ENCODE peak calls at places on chromosomes 12 and 14, in ten cellular contexts. H is uterus; T is body of pancreas; K is breast epithelium; W is A549; S is ovary; O is neuronal stem cell; F is heart left ventricle; G is esophagus muscularis mucosa; A is effector memory CD4-positive, alpha-beta T cell. Z is an unnamed sample. For H3K4me1, the result is how much of the 10 kb centered on the place peaks cover.

GRCh38 chr12:104506691-104507401 is 50.1 kb downstream of the CHST11 start:
- DNase-seq in H (no peak), T (no peak), K (no peak), W (no peak), S (no peak), O (no peak), F (peak), G (no peak), A (no peak), Z (no peak)

GRCh38 chr12:96237035-96237434 is 42.9 kb downstream of the ELK3 start:
- DNase-seq in H (no peak), T (no peak), K (no peak), W (no peak), S (no peak), O (no peak), F (no peak), G (no peak), A (no peak), Z (no peak)

GRCh38 chr12:59929091-59929490 is 333.3 kb downstream of the SLC16A7 start:
- DNase-seq in H (no peak), T (no peak), K (no peak), W (no peak), S (no peak), O (no peak), F (no peak), G (no peak), A (no peak), Z (no peak)

GRCh38 chr14:104865069-104865630 is at the start of gene CEP170B:
- DNase-seq in H (no peak), T (peak), K (no peak), W (peak), S (peak), O (no peak), F (no peak), G (no peak), A (peak), Z (peak)

GRCh38 chr12:64890873-64891468 is 66.5 kb downstream of the TBC1D30 start:
- DNase-seq in H (no peak), T (no peak), K (no peak), W (peak), S (no peak), O (peak), F (no peak), G (no peak), A (no peak), Z (no peak)

GRCh38 chr12:124586756-124587155 is 19.3 kb upstream of the NCOR2 start:
- DNase-seq in H (no peak), T (no peak), K (no peak), W (no peak), S (no peak), O (no peak), F (no peak), G (no peak), A (no peak), Z (no peak)

GRCh38 chr12:80222261-80222660 is 122.9 kb downstream of the OTOGL start:
- DNase-seq in H (no peak), T (no peak), K (no peak), W (no peak), S (no peak), O (no peak), F (no peak), G (no peak), A (no peak), Z (no peak)

GRCh38 chr14:61132336-61132735 is 148.8 kb downstream of the TMEM30B start:
- DNase-seq in H (no peak), T (no peak), K (no peak), W (no peak), S (no peak), O (no peak), F (no peak), G (no peak), A (no peak), Z (no peak)

GRCh38 chr14:77377502-77377844 is 294 bp downstream of the SAMD15 start:
- DNase-seq in H (no peak), T (no peak), K (no peak), W (no peak), S (no peak), O (no peak), F (no peak), G (no peak), A (peak), Z (no peak)
- H3K27ac ChIP-seq in H (no peak), T (peak), K (peak), W (peak), S (peak), O (no peak), F (peak), G (peak), A (peak), Z (peak)

GRCh38 chr14:95018845-95019244 is 138.5 kb downstream of the DICER1 start:
- DNase-seq in H (no peak), T (no peak), K (no peak), W (no peak), S (no peak), O (no peak), F (no peak), G (peak), A (no peak), Z (no peak)
- H3K4me3 ChIP-seq in H (no peak), T (no peak), K (no peak), W (no peak), S (no peak), O (no peak), F (no peak), G (no peak), A (no peak), Z (no peak)

GRCh38 chr12:108721824-108722223 is 9.5 kb downstream of the CORO1C start:
- DNase-seq in H (no peak), T (no peak), K (no peak), W (no peak), S (no peak), O (no peak), F (no peak), G (no peak), A (no peak), Z (no peak)

GRCh38 chr12:108722463-108722862 is 8.9 kb downstream of the CORO1C start:
- DNase-seq in H (no peak), T (no peak), K (no peak), W (no peak), S (no peak), O (no peak), F (no peak), G (no peak), A (no peak), Z (no peak)

GRCh38 chr12:108724054-108724889 is 7.0 kb downstream of the CORO1C start:
- DNase-seq in H (no peak), T (no peak), K (no peak), W (no peak), S (no peak), O (no peak), F (no peak), G (no peak), A (no peak), Z (no peak)

GRCh38 chr12:108724890-108725151 is 6.5 kb downstream of the CORO1C start:
- DNase-seq in H (no peak), T (no peak), K (no peak), W (no peak), S (no peak), O (no peak), F (no peak), G (no peak), A (no peak), Z (no peak)

DNA sequence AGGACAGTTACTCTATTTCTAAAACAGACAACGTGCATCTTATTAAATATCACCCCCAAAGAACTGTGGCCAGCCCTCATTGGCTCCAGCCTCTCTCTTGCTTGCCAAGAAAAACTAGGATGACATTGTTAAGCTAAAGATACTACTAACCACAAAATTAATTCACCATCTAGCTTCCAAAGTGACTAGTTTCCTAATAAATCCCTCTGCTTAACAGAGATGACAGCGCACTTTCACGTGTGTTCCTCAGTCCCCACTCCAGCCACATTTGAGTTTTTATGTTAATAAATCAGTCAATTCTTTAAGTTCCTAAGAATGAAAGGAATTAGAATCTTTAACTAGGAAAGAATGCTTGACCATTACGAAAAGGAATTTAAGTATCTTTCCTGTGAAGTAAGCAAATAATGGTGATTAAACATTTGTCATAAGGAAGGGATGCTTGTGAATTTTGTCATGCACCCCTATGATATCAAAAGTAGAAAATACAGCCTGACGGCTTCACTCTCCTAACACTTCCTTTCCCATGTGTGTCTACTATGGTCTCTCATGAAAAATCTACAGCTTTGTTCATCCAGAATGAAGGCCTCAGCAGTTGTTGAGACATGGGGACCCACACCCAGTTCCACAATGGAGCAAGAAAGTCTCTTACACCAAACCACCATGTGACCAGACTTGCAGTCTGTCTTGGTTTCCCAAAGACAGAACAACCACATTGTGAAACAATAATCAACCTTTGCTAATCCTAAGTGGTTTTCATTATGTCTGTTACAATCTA is 8.1 kb downstream of the CORO1C start:
- DNase-seq in H (no peak), T (no peak), K (no peak), W (peak), S (no peak), O (no peak), F (no peak), G (no peak), A (no peak), Z (no peak)
- H3K4me1 ChIP-seq in H (under half), T (under half), K (under half), W (half or more), S (under half), O (under half), F (half or more), G (half or more), A (under half), Z (under half)

GRCh38 chr14:31243860-31244259 is 36.3 kb upstream of the HECTD1 start:
- DNase-seq in H (no peak), T (no peak), K (no peak), W (no peak), S (no peak), O (no peak), F (no peak), G (no peak), A (no peak), Z (peak)

GRCh38 chr14:31244626-31245025 is 37.0 kb upstream of the HECTD1 start:
- DNase-seq in H (no peak), T (no peak), K (no peak), W (no peak), S (no peak), O (no peak), F (no peak), G (no peak), A (no peak), Z (no peak)

GRCh38 chr14:31239673-31240072 is 32.1 kb upstream of the HECTD1 start:
- DNase-seq in H (no peak), T (no peak), K (no peak), W (no peak), S (no peak), O (no peak), F (no peak), G (no peak), A (no peak), Z (no peak)

DNA sequence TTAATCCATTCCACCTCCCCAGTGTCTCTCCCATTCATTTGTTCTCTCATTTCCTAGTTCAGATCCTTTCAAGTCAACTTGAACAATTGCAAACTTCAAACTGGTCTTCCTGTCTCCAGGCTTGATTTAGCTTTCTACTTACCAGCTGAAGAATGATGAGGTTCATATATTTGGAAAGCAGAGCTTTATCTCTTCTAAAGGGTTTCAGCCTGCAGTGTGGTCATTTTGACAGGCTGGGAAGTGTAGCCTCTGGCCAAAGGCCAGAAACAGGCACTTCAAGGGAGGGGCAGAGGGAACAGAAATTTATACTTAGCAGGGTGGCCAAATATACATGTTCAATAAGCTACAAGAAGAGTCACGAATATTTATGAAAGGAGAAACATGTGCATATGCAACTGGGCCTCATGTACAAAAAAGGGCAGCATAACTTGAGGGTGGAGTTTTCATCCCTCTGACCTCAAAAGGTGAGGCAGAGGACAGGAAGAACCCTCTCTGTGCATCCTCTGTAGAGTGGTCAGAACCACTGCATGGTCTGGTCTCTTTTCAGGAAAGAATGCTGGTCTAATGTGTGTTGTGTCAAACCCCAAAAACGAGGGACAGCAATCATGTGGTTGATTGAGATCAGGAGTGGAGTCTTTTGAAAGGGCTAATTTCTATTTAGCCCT is 34.0 kb upstream of the HECTD1 start:
- DNase-seq in H (no peak), T (no peak), K (no peak), W (no peak), S (no peak), O (no peak), F (no peak), G (no peak), A (no peak), Z (no peak)
- H3K27ac ChIP-seq in H (no peak), T (no peak), K (no peak), W (no peak), S (no peak), O (no peak), F (no peak), G (peak), A (no peak), Z (no peak)

DNA sequence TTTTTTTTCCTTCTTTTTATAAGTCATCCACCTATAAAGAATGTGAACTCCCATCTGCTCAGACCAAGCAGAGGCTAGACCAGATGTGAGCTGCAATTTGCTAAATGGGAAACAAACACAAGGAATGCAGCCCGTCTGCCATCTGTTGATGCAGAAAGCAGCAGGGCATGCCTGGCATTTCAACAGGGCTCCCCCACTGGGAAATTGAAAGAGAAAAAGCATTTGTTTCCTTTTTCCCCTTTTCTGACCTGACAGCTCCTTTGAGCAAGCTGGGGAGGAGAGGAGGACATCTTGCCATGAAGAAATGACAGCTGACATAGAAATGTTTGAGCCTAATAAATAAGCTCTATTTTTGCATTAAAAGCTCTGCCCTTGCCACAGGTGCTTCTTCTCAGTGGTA is 1823.4 kb upstream of the FLRT2 start:
- DNase-seq in H (no peak), T (no peak), K (no peak), W (no peak), S (no peak), O (peak), F (no peak), G (no peak), A (no peak), Z (no peak)
- H3K4me3 ChIP-seq in H (no peak), T (no peak), K (no peak), W (no peak), S (no peak), O (no peak), F (no peak), G (no peak), A (no peak), Z (no peak)